ENCODE peak calls at places on chromosomes 12 and 14, in four cellular contexts. R is kidney glomerular epithelial cell, A is fibroblast of mammary gland, X is Kasumi-1. U is an unnamed sample.
A peak's percentile ranks its signal among the peaks of the same experiment; 100 is the strongest.

GRCh38 chr12:3150820-3151590 is 73.8 kb downstream of the TSPAN9 start:
- DNase-seq in R (no peak), A (peak; percentile 30), X (no peak), U (no peak)

GRCh38 chr12:100017056-100017455 is 32.3 kb upstream of the ANKS1B start:
- DNase-seq in R (no peak), A (no peak), X (no peak), U (no peak)

GRCh38 chr14:102622262-102622885 is 29.9 kb downstream of the RCOR1 start:
- DNase-seq in R (no peak), A (no peak), X (peak; percentile 53), U (peak; percentile 39)

GRCh38 chr14:50830932-50831703 is at the start of gene NIN:
- DNase-seq in R (peak; percentile 81), A (peak; percentile 65), X (peak; percentile 62), U (peak; percentile 92)

GRCh38 chr14:46063872-46064271 is 587.7 kb downstream of the RPL10L start:
- DNase-seq in R (no peak), A (peak; percentile 0), X (no peak), U (no peak)

GRCh38 chr14:101854366-101854765 is 92.9 kb downstream of the PPP2R5C start:
- DNase-seq in R (no peak), A (no peak), X (peak; percentile 93), U (no peak)

GRCh38 chr12:100789146-100789545 is 5.4 kb upstream of the ANO4 start:
- DNase-seq in R (no peak), A (peak; percentile 67), X (no peak), U (no peak)

GRCh38 chr12:115752151-115752550 is 525.3 kb downstream of the MED13L start:
- DNase-seq in R (no peak), A (peak; percentile 61), X (no peak), U (no peak)

GRCh38 chr14:78762331-78762730 is 592.2 kb downstream of the NRXN3 start:
- DNase-seq in R (no peak), A (no peak), X (no peak), U (no peak)

GRCh38 chr12:91620949-91621348 is 438.3 kb upstream of the DCN start:
- DNase-seq in R (no peak), A (no peak), X (no peak), U (no peak)

U was measured in Karpas-422.